ENCODE peak calls at places on chromosomes 3 and 15, in four cellular contexts. F is heart left ventricle; M is CD4-positive, alpha-beta T cell; V is A549. B is an unnamed sample.

GRCh38 chr15:58886921-58887320 is 46.6 kb downstream of the SLTM start:
- DNase-seq in F (no peak), M (no peak), V (no peak), B (no peak)

GRCh38 chr15:96255599-96255998 is 74.9 kb upstream of the NR2F2 start:
- DNase-seq in F (no peak), M (no peak), V (no peak), B (no peak)

GRCh38 chr3:112304611-112305010 is 10.6 kb upstream of the SLC9C1 start:
- DNase-seq in F (no peak), M (no peak), V (no peak), B (no peak)

GRCh38 chr3:149765762-149766334 is 13.6 kb upstream of the COMMD2 start:
- DNase-seq in F (no peak), M (no peak), V (no peak), B (no peak)

GRCh38 chr15:88382482-88382983 is 84.7 kb downstream of the MRPL46 start:
- DNase-seq in F (no peak), M (no peak), V (peak; percentile 67), B (no peak)

GRCh38 chr15:90588427-90588826 is 58.7 kb downstream of the CRTC3 start:
- DNase-seq in F (no peak), M (no peak), V (no peak), B (no peak)

GRCh38 chr3:156831006-156831405 is 4.9 kb downstream of the LEKR1 start:
- DNase-seq in F (no peak), M (no peak), V (no peak), B (no peak)

GRCh38 chr3:128503164-128503651 is 10.2 kb upstream of the GATA2 start:
- DNase-seq in F (no peak), M (no peak), V (no peak), B (no peak)

GRCh38 chr15:80403712-80404056 is 498 bp upstream of the ARNT2 start:
- DNase-seq in F (peak; percentile 60), M (no peak), V (peak; percentile 58), B (peak; percentile 77)

GRCh38 chr3:108406661-108407206 is 103.7 kb downstream of the MYH15 start:
- DNase-seq in F (no peak), M (no peak), V (peak; percentile 62), B (no peak)

GRCh38 chr15:78004919-78005634 is 72.4 kb downstream of the TBC1D2B start:
- DNase-seq in F (peak; percentile 84), M (no peak), V (no peak), B (peak; percentile 63)

GRCh38 chr15:82135645-82136044 is 89.8 kb upstream of the MEX3B start:
- DNase-seq in F (no peak), M (no peak), V (no peak), B (no peak)

GRCh38 chr3:35772364-35773009 is 133.2 kb downstream of the ARPP21 start:
- DNase-seq in F (no peak), M (no peak), V (no peak), B (no peak)

GRCh38 chr3:118808743-118809142 is 225.9 kb downstream of the IGSF11 start:
- DNase-seq in F (no peak), M (no peak), V (no peak), B (no peak)

GRCh38 chr3:169613053-169613803 is 50.3 kb downstream of the MECOM start:
- DNase-seq in F (no peak), M (no peak), V (no peak), B (no peak)

GRCh38 chr3:111924283-111924682 is 54.5 kb upstream of the ABHD10 start:
- DNase-seq in F (peak; percentile 70), M (no peak), V (no peak), B (no peak)

GRCh38 chr15:50143255-50143860 is 24.3 kb upstream of the ATP8B4 start:
- DNase-seq in F (no peak), M (no peak), V (no peak), B (no peak)

GRCh38 chr3:194682189-194682588 is 3.5 kb upstream of the FAM43A start:
- DNase-seq in F (no peak), M (no peak), V (peak; percentile 13), B (no peak)

GRCh38 chr15:51727141-51727897 is 10.1 kb downstream of the LYSMD2 start:
- DNase-seq in F (no peak), M (no peak), V (peak; percentile 34), B (no peak)

GRCh38 chr15:76903251-76903681 is 1.9 kb downstream of the SCAPER start:
- DNase-seq in F (no peak), M (no peak), V (no peak), B (no peak)

GRCh38 chr3:112579697-112580096 is 17.9 kb downstream of the SLC35A5 start:
- DNase-seq in F (no peak), M (no peak), V (no peak), B (no peak)

GRCh38 chr3:116188231-116188785 is 257.0 kb downstream of the LSAMP start:
- DNase-seq in F (no peak), M (no peak), V (no peak), B (no peak)

GRCh38 chr3:109224333-109224732 is 87.8 kb downstream of the C3orf85 start:
- DNase-seq in F (no peak), M (no peak), V (no peak), B (no peak)

GRCh38 chr3:188349276-188349962 is 195.5 kb downstream of the LPP start:
- DNase-seq in F (no peak), M (no peak), V (no peak), B (no peak)

GRCh38 chr3:61776390-61776789 is 215.0 kb downstream of the PTPRG start:
- DNase-seq in F (no peak), M (no peak), V (no peak), B (no peak)

GRCh38 chr3:104831076-104831475 is 535.6 kb upstream of the ALCAM start:
- DNase-seq in F (no peak), M (no peak), V (no peak), B (no peak)

GRCh38 chr3:9214185-9214584 is 35.3 kb downstream of the SRGAP3 start:
- DNase-seq in F (no peak), M (no peak), V (no peak), B (no peak)
- H3K27ac ChIP-seq in F (no peak overlapping the region), M (no peak overlapping the region), V (no peak overlapping the region), B (no peak overlapping the region)

GRCh38 chr3:100744671-100745070 is 35.4 kb downstream of the TFG start:
- DNase-seq in F (no peak), M (no peak), V (no peak), B (no peak)

GRCh38 chr3:100745617-100746016 is 36.3 kb downstream of the TFG start:
- DNase-seq in F (no peak), M (no peak), V (no peak), B (no peak)

GRCh38 chr3:100737334-100737733 is 28.0 kb downstream of the TFG start:
- DNase-seq in F (no peak), M (no peak), V (peak; percentile 17), B (no peak)

GRCh38 chr3:100743535-100743934 is 34.2 kb downstream of the TFG start:
- DNase-seq in F (no peak), M (no peak), V (no peak), B (no peak)

DNA sequence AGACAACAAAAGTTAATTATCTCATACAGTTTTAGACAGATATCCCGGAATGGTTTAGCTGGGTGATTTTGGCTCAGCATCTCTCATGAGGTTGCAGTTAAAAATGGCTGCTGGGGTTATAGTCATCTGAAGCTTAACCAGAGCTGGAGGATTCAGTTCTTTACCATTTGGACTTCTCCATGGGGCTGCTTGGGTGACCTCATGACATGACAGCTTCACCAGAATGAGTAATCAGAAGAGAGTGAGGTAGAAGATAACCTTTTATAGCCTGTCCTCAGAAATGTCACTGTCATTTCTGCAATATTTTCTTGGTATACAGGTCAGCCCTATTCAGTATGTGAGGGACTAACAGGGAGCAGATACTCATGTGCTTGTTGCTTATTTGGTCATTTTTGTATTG is 30.9 kb downstream of the TFG start:
- DNase-seq in F (no peak), M (no peak), V (no peak), B (no peak)
- TF ChIP-seq CTCF in F (no peak), M (no peak), V (no peak), B (no peak)

GRCh38 chr15:69225355-69226027 is 65.1 kb downstream of the GLCE start:
- DNase-seq in F (no peak), M (no peak), V (peak; percentile 14), B (no peak)

GRCh38 chr15:69219690-69220089 is 59.3 kb downstream of the GLCE start:
- DNase-seq in F (no peak), M (no peak), V (no peak), B (no peak)

GRCh38 chr15:69224383-69224782 is 63.9 kb downstream of the GLCE start:
- DNase-seq in F (no peak), M (no peak), V (no peak), B (no peak)

GRCh38 chr15:69223083-69223813 is 62.8 kb downstream of the GLCE start:
- DNase-seq in F (no peak), M (no peak), V (no peak), B (no peak)

GRCh38 chr15:69222002-69222474 is 61.6 kb downstream of the GLCE start:
- DNase-seq in F (no peak), M (no peak), V (no peak), B (no peak)
- H3K27ac ChIP-seq in F (no peak overlapping the region), M (no peak overlapping the region), V (no peak overlapping the region), B (no peak overlapping the region)

DNA sequence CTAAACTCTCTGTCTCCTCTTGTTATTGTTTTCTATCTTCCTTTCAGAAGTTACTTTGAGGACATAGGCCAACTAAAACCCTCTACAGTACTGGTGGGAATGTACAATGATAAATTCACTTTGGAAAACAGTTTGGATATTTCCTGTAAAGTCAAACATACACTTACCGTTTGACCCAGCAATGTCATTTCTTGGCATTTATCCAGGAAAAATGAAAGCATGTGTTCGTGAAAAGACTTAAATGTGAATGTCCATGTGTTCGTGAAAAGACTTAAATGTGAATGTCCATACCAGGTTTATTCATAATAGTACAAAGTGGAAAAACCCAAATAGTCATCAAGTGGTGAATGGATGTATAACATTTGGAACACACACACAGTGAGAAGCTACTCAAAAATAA is 361.5 kb upstream of the DPH6 start:
- DNase-seq in F (no peak), M (no peak), V (no peak), B (no peak)
- TF ChIP-seq CTCF in F (no peak), M (no peak), V (no peak), B (no peak)

GRCh38 chr3:145673790-145674189 is 487.2 kb downstream of the PLOD2 start:
- DNase-seq in F (no peak), M (no peak), V (no peak), B (no peak)
- H3K27ac ChIP-seq in F (no peak overlapping the region), M (no peak overlapping the region), V (no peak overlapping the region), B (no peak overlapping the region)